ENCODE peak calls at places on chromosomes 1 and 21, in seven cellular contexts. One of them, this sample, is unnamed.

GRCh38 chr1:203592156-203592555 is 34.5 kb upstream of the ATP2B4 start:
- DNase-seq in GM20000: no peak
- DNase-seq in stimulated activated CD4-positive, alpha-beta T cell treated with anti-CD3 and anti-CD28 coated beads, Interleukin-12 subunit alpha, Interleukin-12 subunit beta, amount 100 ng/mL, for 4 hours: no peak
- DNase-seq in ureter: no peak
- DNase-seq in hepatic stellate cell: no peak
- DNase-seq in choroid plexus epithelial cell: peak; percentile 34
- DNase-seq in activated naive CD4-positive, alpha-beta T cell: no peak
- DNase-seq in this sample: no peak

GRCh38 chr1:109901508-109902145 is 9.0 kb upstream of the CSF1 start:
- DNase-seq in ureter: peak; percentile 60
- DNase-seq in activated naive CD4-positive, alpha-beta T cell: no peak
- DNase-seq in choroid plexus epithelial cell: no peak
- DNase-seq in hepatic stellate cell: no peak
- DNase-seq in stimulated activated CD4-positive, alpha-beta T cell treated with anti-CD3 and anti-CD28 coated beads, Interleukin-12 subunit alpha, Interleukin-12 subunit beta, amount 100 ng/mL, for 4 hours: no peak
- DNase-seq in GM20000: no peak
- DNase-seq in this sample: no peak

GRCh38 chr1:145827966-145828365 is 4.0 kb downstream of the POLR3C start:
- DNase-seq in choroid plexus epithelial cell: no peak
- DNase-seq in GM20000: no peak
- DNase-seq in activated naive CD4-positive, alpha-beta T cell: no peak
- DNase-seq in ureter: no peak
- DNase-seq in hepatic stellate cell: no peak
- DNase-seq in stimulated activated CD4-positive, alpha-beta T cell treated with anti-CD3 and anti-CD28 coated beads, Interleukin-12 subunit alpha, Interleukin-12 subunit beta, amount 100 ng/mL, for 4 hours: no peak
- DNase-seq in this sample: no peak

GRCh38 chr21:42552407-42553336 is 39.0 kb downstream of the SLC37A1 start:
- DNase-seq in stimulated activated CD4-positive, alpha-beta T cell treated with anti-CD3 and anti-CD28 coated beads, Interleukin-12 subunit alpha, Interleukin-12 subunit beta, amount 100 ng/mL, for 4 hours: no peak
- DNase-seq in hepatic stellate cell: no peak
- DNase-seq in GM20000: no peak
- DNase-seq in activated naive CD4-positive, alpha-beta T cell: no peak
- DNase-seq in ureter: no peak
- DNase-seq in choroid plexus epithelial cell: no peak
- DNase-seq in this sample: no peak

GRCh38 chr1:25685211-25685750 is 68.7 kb downstream of the MAN1C1 start:
- DNase-seq in activated naive CD4-positive, alpha-beta T cell: no peak
- DNase-seq in stimulated activated CD4-positive, alpha-beta T cell treated with anti-CD3 and anti-CD28 coated beads, Interleukin-12 subunit alpha, Interleukin-12 subunit beta, amount 100 ng/mL, for 4 hours: no peak
- DNase-seq in GM20000: no peak
- DNase-seq in ureter: no peak
- DNase-seq in choroid plexus epithelial cell: no peak
- DNase-seq in hepatic stellate cell: no peak
- DNase-seq in this sample: no peak

GRCh38 chr1:177569476-177569875 is 398.7 kb downstream of the BRINP2 start:
- DNase-seq in activated naive CD4-positive, alpha-beta T cell: no peak
- DNase-seq in hepatic stellate cell: no peak
- DNase-seq in stimulated activated CD4-positive, alpha-beta T cell treated with anti-CD3 and anti-CD28 coated beads, Interleukin-12 subunit alpha, Interleukin-12 subunit beta, amount 100 ng/mL, for 4 hours: no peak
- DNase-seq in GM20000: no peak
- DNase-seq in ureter: no peak
- DNase-seq in choroid plexus epithelial cell: peak; percentile 23
- DNase-seq in this sample: no peak

GRCh38 chr21:45538381-45539045 is 3.7 kb downstream of the SLC19A1 start:
- DNase-seq in GM20000: no peak
- DNase-seq in activated naive CD4-positive, alpha-beta T cell: no peak
- DNase-seq in stimulated activated CD4-positive, alpha-beta T cell treated with anti-CD3 and anti-CD28 coated beads, Interleukin-12 subunit alpha, Interleukin-12 subunit beta, amount 100 ng/mL, for 4 hours: no peak
- DNase-seq in choroid plexus epithelial cell: no peak
- DNase-seq in ureter: peak; percentile 41
- DNase-seq in hepatic stellate cell: no peak
- DNase-seq in this sample: no peak

GRCh38 chr1:73998348-73998959 is 199.5 kb downstream of the LRRIQ3 start:
- DNase-seq in GM20000: peak; percentile 8
- DNase-seq in hepatic stellate cell: peak; percentile 2
- DNase-seq in activated naive CD4-positive, alpha-beta T cell: no peak
- DNase-seq in stimulated activated CD4-positive, alpha-beta T cell treated with anti-CD3 and anti-CD28 coated beads, Interleukin-12 subunit alpha, Interleukin-12 subunit beta, amount 100 ng/mL, for 4 hours: no peak
- DNase-seq in choroid plexus epithelial cell: peak; percentile 54
- DNase-seq in ureter: no peak
- DNase-seq in this sample: no peak

GRCh38 chr1:2322065-2322571 is 69.2 kb downstream of the MORN1 start:
- DNase-seq in hepatic stellate cell: peak; percentile 98
- DNase-seq in activated naive CD4-positive, alpha-beta T cell: no peak
- DNase-seq in GM20000: no peak
- DNase-seq in ureter: no peak
- DNase-seq in choroid plexus epithelial cell: peak; percentile 96
- DNase-seq in stimulated activated CD4-positive, alpha-beta T cell treated with anti-CD3 and anti-CD28 coated beads, Interleukin-12 subunit alpha, Interleukin-12 subunit beta, amount 100 ng/mL, for 4 hours: no peak
- DNase-seq in this sample: no peak

GRCh38 chr1:87327362-87328120 is 1.1 kb upstream of the LMO4 start:
- DNase-seq in hepatic stellate cell: no peak
- DNase-seq in GM20000: no peak
- DNase-seq in ureter: no peak
- DNase-seq in choroid plexus epithelial cell: peak; percentile 10
- DNase-seq in activated naive CD4-positive, alpha-beta T cell: no peak
- DNase-seq in stimulated activated CD4-positive, alpha-beta T cell treated with anti-CD3 and anti-CD28 coated beads, Interleukin-12 subunit alpha, Interleukin-12 subunit beta, amount 100 ng/mL, for 4 hours: no peak
- DNase-seq in this sample: no peak

GRCh38 chr21:21612446-21612845 is 614.2 kb downstream of the NCAM2 start:
- DNase-seq in choroid plexus epithelial cell: peak; percentile 97
- DNase-seq in ureter: no peak
- DNase-seq in stimulated activated CD4-positive, alpha-beta T cell treated with anti-CD3 and anti-CD28 coated beads, Interleukin-12 subunit alpha, Interleukin-12 subunit beta, amount 100 ng/mL, for 4 hours: no peak
- DNase-seq in hepatic stellate cell: peak; percentile 1
- DNase-seq in GM20000: no peak
- DNase-seq in activated naive CD4-positive, alpha-beta T cell: no peak
- DNase-seq in this sample: no peak

GRCh38 chr1:89854140-89854539 is 33.3 kb downstream of the LRRC8D start:
- DNase-seq in stimulated activated CD4-positive, alpha-beta T cell treated with anti-CD3 and anti-CD28 coated beads, Interleukin-12 subunit alpha, Interleukin-12 subunit beta, amount 100 ng/mL, for 4 hours: no peak
- DNase-seq in ureter: no peak
- DNase-seq in choroid plexus epithelial cell: no peak
- DNase-seq in GM20000: no peak
- DNase-seq in hepatic stellate cell: no peak
- DNase-seq in activated naive CD4-positive, alpha-beta T cell: no peak
- DNase-seq in this sample: no peak

GRCh38 chr1:45488978-45489377 is 2.0 kb downstream of the TESK2 start:
- DNase-seq in stimulated activated CD4-positive, alpha-beta T cell treated with anti-CD3 and anti-CD28 coated beads, Interleukin-12 subunit alpha, Interleukin-12 subunit beta, amount 100 ng/mL, for 4 hours: no peak
- DNase-seq in GM20000: no peak
- DNase-seq in hepatic stellate cell: no peak
- DNase-seq in choroid plexus epithelial cell: no peak
- DNase-seq in activated naive CD4-positive, alpha-beta T cell: no peak
- DNase-seq in ureter: no peak
- DNase-seq in this sample: no peak

GRCh38 chr1:39110325-39110851 is 84.2 kb downstream of the NDUFS5 start:
- DNase-seq in activated naive CD4-positive, alpha-beta T cell: no peak
- DNase-seq in hepatic stellate cell: peak; percentile 26
- DNase-seq in ureter: no peak
- DNase-seq in choroid plexus epithelial cell: peak; percentile 88
- DNase-seq in stimulated activated CD4-positive, alpha-beta T cell treated with anti-CD3 and anti-CD28 coated beads, Interleukin-12 subunit alpha, Interleukin-12 subunit beta, amount 100 ng/mL, for 4 hours: no peak
- DNase-seq in GM20000: no peak
- DNase-seq in this sample: no peak

GRCh38 chr1:186950547-186950946 is 121.8 kb downstream of the PLA2G4A start:
- DNase-seq in hepatic stellate cell: no peak
- DNase-seq in ureter: no peak
- DNase-seq in activated naive CD4-positive, alpha-beta T cell: no peak
- DNase-seq in stimulated activated CD4-positive, alpha-beta T cell treated with anti-CD3 and anti-CD28 coated beads, Interleukin-12 subunit alpha, Interleukin-12 subunit beta, amount 100 ng/mL, for 4 hours: no peak
- DNase-seq in GM20000: no peak
- DNase-seq in choroid plexus epithelial cell: peak; percentile 70
- DNase-seq in this sample: no peak

GRCh38 chr1:243944429-243945160 is 94.6 kb upstream of the AKT3 start:
- DNase-seq in choroid plexus epithelial cell: peak; percentile 73
- DNase-seq in hepatic stellate cell: peak; percentile 39
- DNase-seq in GM20000: no peak
- DNase-seq in ureter: peak; percentile 63
- DNase-seq in stimulated activated CD4-positive, alpha-beta T cell treated with anti-CD3 and anti-CD28 coated beads, Interleukin-12 subunit alpha, Interleukin-12 subunit beta, amount 100 ng/mL, for 4 hours: no peak
- DNase-seq in activated naive CD4-positive, alpha-beta T cell: no peak
- DNase-seq in this sample: no peak

GRCh38 chr1:20480261-20481157 is 5.5 kb downstream of the CAMK2N1 start:
- DNase-seq in hepatic stellate cell: no peak
- DNase-seq in choroid plexus epithelial cell: no peak
- DNase-seq in GM20000: no peak
- DNase-seq in stimulated activated CD4-positive, alpha-beta T cell treated with anti-CD3 and anti-CD28 coated beads, Interleukin-12 subunit alpha, Interleukin-12 subunit beta, amount 100 ng/mL, for 4 hours: no peak
- DNase-seq in activated naive CD4-positive, alpha-beta T cell: no peak
- DNase-seq in ureter: no peak
- DNase-seq in this sample: no peak

GRCh38 chr1:43774359-43774758 is 67.0 kb downstream of the ST3GAL3 start:
- DNase-seq in activated naive CD4-positive, alpha-beta T cell: no peak
- DNase-seq in stimulated activated CD4-positive, alpha-beta T cell treated with anti-CD3 and anti-CD28 coated beads, Interleukin-12 subunit alpha, Interleukin-12 subunit beta, amount 100 ng/mL, for 4 hours: no peak
- DNase-seq in choroid plexus epithelial cell: peak; percentile 71
- DNase-seq in GM20000: no peak
- DNase-seq in hepatic stellate cell: peak; percentile 27
- DNase-seq in ureter: no peak
- DNase-seq in this sample: no peak

GRCh38 chr1:76352741-76353435 is 278.3 kb downstream of the ST6GALNAC3 start:
- DNase-seq in GM20000: no peak
- DNase-seq in stimulated activated CD4-positive, alpha-beta T cell treated with anti-CD3 and anti-CD28 coated beads, Interleukin-12 subunit alpha, Interleukin-12 subunit beta, amount 100 ng/mL, for 4 hours: no peak
- DNase-seq in choroid plexus epithelial cell: no peak
- DNase-seq in hepatic stellate cell: no peak
- DNase-seq in activated naive CD4-positive, alpha-beta T cell: no peak
- DNase-seq in ureter: no peak
- DNase-seq in this sample: no peak

GRCh38 chr1:50774759-50775351 is 185.2 kb downstream of the FAF1 start:
- DNase-seq in activated naive CD4-positive, alpha-beta T cell: no peak
- DNase-seq in hepatic stellate cell: peak; percentile 17
- DNase-seq in GM20000: peak; percentile 29
- DNase-seq in ureter: no peak
- DNase-seq in choroid plexus epithelial cell: peak; percentile 85
- DNase-seq in stimulated activated CD4-positive, alpha-beta T cell treated with anti-CD3 and anti-CD28 coated beads, Interleukin-12 subunit alpha, Interleukin-12 subunit beta, amount 100 ng/mL, for 4 hours: no peak
- DNase-seq in this sample: no peak

GRCh38 chr21:37005548-37006242 is 807 bp upstream of the RIPPLY3 start:
- DNase-seq in ureter: no peak
- DNase-seq in hepatic stellate cell: no peak
- DNase-seq in GM20000: no peak
- DNase-seq in activated naive CD4-positive, alpha-beta T cell: no peak
- DNase-seq in stimulated activated CD4-positive, alpha-beta T cell treated with anti-CD3 and anti-CD28 coated beads, Interleukin-12 subunit alpha, Interleukin-12 subunit beta, amount 100 ng/mL, for 4 hours: no peak
- DNase-seq in choroid plexus epithelial cell: no peak
- DNase-seq in this sample: no peak

GRCh38 chr1:109479311-109479710 is 4.4 kb upstream of the ATXN7L2 start:
- DNase-seq in activated naive CD4-positive, alpha-beta T cell: no peak
- DNase-seq in ureter: no peak
- DNase-seq in choroid plexus epithelial cell: no peak
- DNase-seq in hepatic stellate cell: no peak
- DNase-seq in GM20000: no peak
- DNase-seq in stimulated activated CD4-positive, alpha-beta T cell treated with anti-CD3 and anti-CD28 coated beads, Interleukin-12 subunit alpha, Interleukin-12 subunit beta, amount 100 ng/mL, for 4 hours: no peak
- DNase-seq in this sample: no peak

GRCh38 chr1:157154940-157155514 is 16.8 kb upstream of the ETV3 start:
- DNase-seq in stimulated activated CD4-positive, alpha-beta T cell treated with anti-CD3 and anti-CD28 coated beads, Interleukin-12 subunit alpha, Interleukin-12 subunit beta, amount 100 ng/mL, for 4 hours: no peak
- DNase-seq in activated naive CD4-positive, alpha-beta T cell: no peak
- DNase-seq in ureter: peak; percentile 73
- DNase-seq in GM20000: no peak
- DNase-seq in hepatic stellate cell: no peak
- DNase-seq in choroid plexus epithelial cell: peak; percentile 73
- DNase-seq in this sample: no peak

GRCh38 chr1:98849969-98850636 is 154.6 kb downstream of the PLPPR5 start:
- DNase-seq in GM20000: no peak
- DNase-seq in ureter: no peak
- DNase-seq in stimulated activated CD4-positive, alpha-beta T cell treated with anti-CD3 and anti-CD28 coated beads, Interleukin-12 subunit alpha, Interleukin-12 subunit beta, amount 100 ng/mL, for 4 hours: no peak
- DNase-seq in activated naive CD4-positive, alpha-beta T cell: no peak
- DNase-seq in hepatic stellate cell: no peak
- DNase-seq in choroid plexus epithelial cell: no peak
- DNase-seq in this sample: no peak

GRCh38 chr1:110283677-110284076 is 55.5 kb upstream of the RBM15 start:
- DNase-seq in hepatic stellate cell: peak; percentile 16
- DNase-seq in activated naive CD4-positive, alpha-beta T cell: no peak
- DNase-seq in ureter: no peak
- DNase-seq in GM20000: no peak
- DNase-seq in choroid plexus epithelial cell: peak; percentile 49
- DNase-seq in stimulated activated CD4-positive, alpha-beta T cell treated with anti-CD3 and anti-CD28 coated beads, Interleukin-12 subunit alpha, Interleukin-12 subunit beta, amount 100 ng/mL, for 4 hours: no peak
- DNase-seq in this sample: no peak

GRCh38 chr1:156961709-156962108 is 41.3 kb downstream of the LRRC71 start:
- DNase-seq in ureter: no peak
- DNase-seq in hepatic stellate cell: no peak
- DNase-seq in choroid plexus epithelial cell: no peak
- DNase-seq in stimulated activated CD4-positive, alpha-beta T cell treated with anti-CD3 and anti-CD28 coated beads, Interleukin-12 subunit alpha, Interleukin-12 subunit beta, amount 100 ng/mL, for 4 hours: no peak
- DNase-seq in GM20000: no peak
- DNase-seq in activated naive CD4-positive, alpha-beta T cell: no peak
- DNase-seq in this sample: no peak

GRCh38 chr1:43441894-43442632 is 11.7 kb downstream of the HYI start:
- DNase-seq in ureter: no peak
- DNase-seq in activated naive CD4-positive, alpha-beta T cell: no peak
- DNase-seq in hepatic stellate cell: no peak
- DNase-seq in stimulated activated CD4-positive, alpha-beta T cell treated with anti-CD3 and anti-CD28 coated beads, Interleukin-12 subunit alpha, Interleukin-12 subunit beta, amount 100 ng/mL, for 4 hours: no peak
- DNase-seq in choroid plexus epithelial cell: no peak
- DNase-seq in GM20000: no peak
- DNase-seq in this sample: no peak

GRCh38 chr21:33937931-33938339 is 22.3 kb upstream of the ATP5PO start:
- DNase-seq in hepatic stellate cell: no peak
- DNase-seq in ureter: peak; percentile 33
- DNase-seq in activated naive CD4-positive, alpha-beta T cell: no peak
- DNase-seq in stimulated activated CD4-positive, alpha-beta T cell treated with anti-CD3 and anti-CD28 coated beads, Interleukin-12 subunit alpha, Interleukin-12 subunit beta, amount 100 ng/mL, for 4 hours: no peak
- DNase-seq in GM20000: no peak
- DNase-seq in choroid plexus epithelial cell: no peak
- DNase-seq in this sample: no peak

GRCh38 chr1:164774819-164775654 is 216.1 kb downstream of the PBX1 start:
- DNase-seq in choroid plexus epithelial cell: peak; percentile 65
- DNase-seq in activated naive CD4-positive, alpha-beta T cell: no peak
- DNase-seq in hepatic stellate cell: no peak
- DNase-seq in stimulated activated CD4-positive, alpha-beta T cell treated with anti-CD3 and anti-CD28 coated beads, Interleukin-12 subunit alpha, Interleukin-12 subunit beta, amount 100 ng/mL, for 4 hours: no peak
- DNase-seq in ureter: no peak
- DNase-seq in GM20000: no peak
- DNase-seq in this sample: no peak

GRCh38 chr1:67755160-67755559 is 70.2 kb downstream of the GADD45A start:
- DNase-seq in ureter: no peak
- DNase-seq in stimulated activated CD4-positive, alpha-beta T cell treated with anti-CD3 and anti-CD28 coated beads, Interleukin-12 subunit alpha, Interleukin-12 subunit beta, amount 100 ng/mL, for 4 hours: no peak
- DNase-seq in choroid plexus epithelial cell: no peak
- DNase-seq in hepatic stellate cell: no peak
- DNase-seq in GM20000: no peak
- DNase-seq in activated naive CD4-positive, alpha-beta T cell: no peak
- DNase-seq in this sample: no peak

GRCh38 chr21:33069994-33070811 is at the start of gene OLIG1:
- DNase-seq in choroid plexus epithelial cell: peak; percentile 15
- DNase-seq in ureter: no peak
- DNase-seq in GM20000: peak; percentile 62
- DNase-seq in stimulated activated CD4-positive, alpha-beta T cell treated with anti-CD3 and anti-CD28 coated beads, Interleukin-12 subunit alpha, Interleukin-12 subunit beta, amount 100 ng/mL, for 4 hours: peak; percentile 54
- DNase-seq in activated naive CD4-positive, alpha-beta T cell: no peak
- DNase-seq in hepatic stellate cell: no peak
- DNase-seq in this sample: no peak

GRCh38 chr1:155698382-155699038 is 9.6 kb downstream of the DAP3 start:
- DNase-seq in ureter: no peak
- DNase-seq in activated naive CD4-positive, alpha-beta T cell: no peak
- DNase-seq in GM20000: no peak
- DNase-seq in choroid plexus epithelial cell: peak; percentile 40
- DNase-seq in stimulated activated CD4-positive, alpha-beta T cell treated with anti-CD3 and anti-CD28 coated beads, Interleukin-12 subunit alpha, Interleukin-12 subunit beta, amount 100 ng/mL, for 4 hours: no peak
- DNase-seq in hepatic stellate cell: no peak
- DNase-seq in this sample: no peak

GRCh38 chr1:220368352-220369265 is 96.4 kb upstream of the RAB3GAP2 start:
- DNase-seq in stimulated activated CD4-positive, alpha-beta T cell treated with anti-CD3 and anti-CD28 coated beads, Interleukin-12 subunit alpha, Interleukin-12 subunit beta, amount 100 ng/mL, for 4 hours: no peak
- DNase-seq in ureter: no peak
- DNase-seq in activated naive CD4-positive, alpha-beta T cell: no peak
- DNase-seq in choroid plexus epithelial cell: peak; percentile 25
- DNase-seq in hepatic stellate cell: no peak
- DNase-seq in GM20000: no peak
- DNase-seq in this sample: no peak